ENCODE peak calls at places on chromosomes 11 and 22, in seven cellular contexts. W is K562, P is adrenal gland, N is spleen, G is IMR-90, D is esophagus muscularis mucosa, C is uterus. H is an unnamed sample.

GRCh38 chr11:66868726-66869291 is 11.9 kb downstream of the LRFN4 start:
- DNase-seq in W (peak), P (no peak), N (peak), G (no peak), D (no peak), C (no peak), H (no peak)

GRCh38 chr11:134120921-134121526 is 52.2 kb downstream of the JAM3 start:
- DNase-seq in W (no peak), P (no peak), N (no peak), G (peak), D (no peak), C (peak), H (peak)

GRCh38 chr11:132217856-132218255 is 847.4 kb downstream of the NTM start:
- DNase-seq in W (no peak), P (no peak), N (no peak), G (no peak), D (no peak), C (no peak), H (no peak)

GRCh38 chr22:43827926-43828710 is 16.0 kb upstream of the EFCAB6 start:
- DNase-seq in W (no peak), P (peak), N (no peak), G (no peak), D (no peak), C (no peak), H (no peak)

GRCh38 chr11:45250035-45250693 is 36.0 kb downstream of the SYT13 start:
- DNase-seq in W (no peak), P (no peak), N (no peak), G (no peak), D (no peak), C (no peak), H (no peak)

GRCh38 chr11:134499990-134500389 is 87.9 kb upstream of the B3GAT1 start:
- DNase-seq in W (no peak), P (no peak), N (peak), G (no peak), D (no peak), C (no peak), H (no peak)

GRCh38 chr22:32482708-32483107 is 8.1 kb downstream of the FBXO7 start:
- DNase-seq in W (peak), P (no peak), N (no peak), G (peak), D (no peak), C (no peak), H (no peak)

GRCh38 chr22:26079009-26079408 is 90.3 kb upstream of the SEZ6L start:
- DNase-seq in W (no peak), P (no peak), N (no peak), G (no peak), D (no peak), C (no peak), H (no peak)

GRCh38 chr11:94638902-94639373 is 71.8 kb downstream of the PIWIL4 start:
- DNase-seq in W (no peak), P (no peak), N (no peak), G (peak), D (peak), C (no peak), H (no peak)

GRCh38 chr22:42646569-42647525 is 2.3 kb downstream of the CYB5R3 start:
- DNase-seq in W (peak), P (peak), N (no peak), G (no peak), D (no peak), C (peak), H (peak)

GRCh38 chr22:44483878-44484277 is 14.2 kb downstream of the RTL6 start:
- DNase-seq in W (no peak), P (no peak), N (no peak), G (no peak), D (no peak), C (no peak), H (no peak)

GRCh38 chr22:50610581-50610980 is 10.0 kb downstream of the MAPK8IP2 start:
- DNase-seq in W (no peak), P (no peak), N (peak), G (no peak), D (no peak), C (no peak), H (no peak)

GRCh38 chr22:44088976-44089570 is 65.0 kb downstream of the PARVB start:
- DNase-seq in W (no peak), P (peak), N (no peak), G (peak), D (no peak), C (no peak), H (peak)

GRCh38 chr11:60971520-60971919 is at the start of gene CD6:
- DNase-seq in W (no peak), P (no peak), N (peak), G (no peak), D (no peak), C (no peak), H (no peak)

GRCh38 chr11:1225386-1226225 is 2.7 kb downstream of the MUC5B start:
- DNase-seq in W (no peak), P (peak), N (peak), G (no peak), D (no peak), C (no peak), H (peak)

GRCh38 chr11:1152316-1153104 is 5.2 kb upstream of the MUC5AC start:
- DNase-seq in W (peak), P (no peak), N (peak), G (peak), D (no peak), C (no peak), H (no peak)

GRCh38 chr11:61149624-61150615 is 11.3 kb downstream of the VPS37C start:
- DNase-seq in W (peak), P (no peak), N (peak), G (peak), D (no peak), C (no peak), H (no peak)

GRCh38 chr22:41908409-41909289 is 6.2 kb downstream of the SHISA8 start:
- DNase-seq in W (no peak), P (no peak), N (no peak), G (no peak), D (no peak), C (no peak), H (no peak)

GRCh38 chr11:35165416-35166368 is 26.7 kb downstream of the CD44 start:
- DNase-seq in W (no peak), P (no peak), N (peak), G (peak), D (no peak), C (no peak), H (no peak)

GRCh38 chr22:19687561-19688300 is 26.6 kb upstream of the SEPTIN5 start:
- DNase-seq in W (peak), P (no peak), N (peak), G (no peak), D (no peak), C (no peak), H (no peak)

GRCh38 chr11:36441610-36442208 is 68.4 kb downstream of the TRAF6 start:
- DNase-seq in W (no peak), P (no peak), N (no peak), G (no peak), D (no peak), C (no peak), H (no peak)

GRCh38 chr11:65965986-65966762 is 4.6 kb downstream of the SART1 start:
- DNase-seq in W (no peak), P (no peak), N (no peak), G (no peak), D (no peak), C (no peak), H (no peak)

GRCh38 chr11:63869171-63869591 is 30.3 kb downstream of the MARK2 start:
- DNase-seq in W (no peak), P (no peak), N (no peak), G (no peak), D (no peak), C (no peak), H (no peak)

GRCh38 chr11:115148691-115149090 is 355.5 kb downstream of the CADM1 start:
- DNase-seq in W (no peak), P (no peak), N (no peak), G (no peak), D (no peak), C (no peak), H (no peak)

GRCh38 chr11:128587415-128587814 is at the start of gene ETS1:
- DNase-seq in W (no peak), P (no peak), N (no peak), G (no peak), D (no peak), C (no peak), H (no peak)

GRCh38 chr11:68383976-68384501 is 71.6 kb downstream of the LRP5 start:
- DNase-seq in W (peak), P (peak), N (peak), G (peak), D (no peak), C (peak), H (peak)

GRCh38 chr11:16605440-16605970 is 132.9 kb upstream of the C11orf58 start:
- DNase-seq in W (peak), P (peak), N (peak), G (peak), D (no peak), C (no peak), H (peak)

GRCh38 chr22:46053563-46054090 is 76.7 kb upstream of the WNT7B start:
- DNase-seq in W (no peak), P (peak), N (peak), G (peak), D (no peak), C (peak), H (peak)

GRCh38 chr22:46052801-46053562 is 76.0 kb upstream of the WNT7B start:
- DNase-seq in W (no peak), P (peak), N (peak), G (no peak), D (no peak), C (peak), H (peak)

GRCh38 chr22:46054878-46055158 is 77.9 kb upstream of the WNT7B start:
- DNase-seq in W (no peak), P (peak), N (no peak), G (no peak), D (no peak), C (no peak), H (no peak)

GRCh38 chr22:46055176-46055850 is 78.4 kb upstream of the WNT7B start:
- DNase-seq in W (no peak), P (peak), N (peak), G (no peak), D (no peak), C (peak), H (no peak)

GRCh38 chr22:46054091-46054877 is 77.3 kb upstream of the WNT7B start:
- DNase-seq in W (peak), P (peak), N (peak), G (peak), D (no peak), C (peak), H (peak)
- TF ChIP-seq POLR2A in W (no peak), P (no peak), N (peak), G (no peak), D (no peak), C (peak), H (no peak)

GRCh38 chr11:75236062-75236461 is 4.5 kb upstream of the TPBGL start:
- DNase-seq in W (no peak), P (no peak), N (no peak), G (no peak), D (no peak), C (no peak), H (no peak)
- H3K4me3 ChIP-seq in W (no peak), P (no peak), N (no peak), G (no peak), D (no peak), C (no peak), H (no peak)

DNA sequence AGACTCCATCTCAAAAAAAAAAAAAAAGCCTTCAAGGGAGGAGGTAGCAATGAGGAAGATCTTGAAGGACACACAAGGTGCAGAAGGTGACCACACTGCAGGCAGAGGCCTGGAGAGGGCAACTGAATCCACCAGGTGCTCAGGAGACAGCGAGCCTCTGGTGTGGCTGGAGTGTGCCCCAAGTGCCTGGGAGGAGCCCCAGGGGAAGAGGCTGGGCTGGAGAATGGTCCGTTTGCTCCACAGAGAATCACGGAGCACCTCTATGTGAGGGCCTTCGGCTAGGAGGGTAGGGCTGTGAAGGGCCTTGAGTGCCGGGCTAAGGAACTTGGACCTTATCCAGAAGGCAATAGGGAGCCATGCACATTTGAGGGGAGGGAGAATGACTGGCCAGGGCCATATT is 50.3 kb downstream of the ARRB1 start:
- DNase-seq in W (no peak), P (no peak), N (no peak), G (no peak), D (no peak), C (no peak), H (peak)
- H3K27ac ChIP-seq in W (no peak), P (no peak), N (peak), G (no peak), D (peak), C (peak), H (peak)

GRCh38 chr22:39254789-39255298 is 10.1 kb upstream of the PDGFB start:
- DNase-seq in W (no peak), P (peak), N (no peak), G (peak), D (no peak), C (no peak), H (peak)
- TF ChIP-seq POLR2A in W (no peak), P (no peak), N (no peak), G (no peak), D (no peak), C (no peak), H (no peak)

DNA sequence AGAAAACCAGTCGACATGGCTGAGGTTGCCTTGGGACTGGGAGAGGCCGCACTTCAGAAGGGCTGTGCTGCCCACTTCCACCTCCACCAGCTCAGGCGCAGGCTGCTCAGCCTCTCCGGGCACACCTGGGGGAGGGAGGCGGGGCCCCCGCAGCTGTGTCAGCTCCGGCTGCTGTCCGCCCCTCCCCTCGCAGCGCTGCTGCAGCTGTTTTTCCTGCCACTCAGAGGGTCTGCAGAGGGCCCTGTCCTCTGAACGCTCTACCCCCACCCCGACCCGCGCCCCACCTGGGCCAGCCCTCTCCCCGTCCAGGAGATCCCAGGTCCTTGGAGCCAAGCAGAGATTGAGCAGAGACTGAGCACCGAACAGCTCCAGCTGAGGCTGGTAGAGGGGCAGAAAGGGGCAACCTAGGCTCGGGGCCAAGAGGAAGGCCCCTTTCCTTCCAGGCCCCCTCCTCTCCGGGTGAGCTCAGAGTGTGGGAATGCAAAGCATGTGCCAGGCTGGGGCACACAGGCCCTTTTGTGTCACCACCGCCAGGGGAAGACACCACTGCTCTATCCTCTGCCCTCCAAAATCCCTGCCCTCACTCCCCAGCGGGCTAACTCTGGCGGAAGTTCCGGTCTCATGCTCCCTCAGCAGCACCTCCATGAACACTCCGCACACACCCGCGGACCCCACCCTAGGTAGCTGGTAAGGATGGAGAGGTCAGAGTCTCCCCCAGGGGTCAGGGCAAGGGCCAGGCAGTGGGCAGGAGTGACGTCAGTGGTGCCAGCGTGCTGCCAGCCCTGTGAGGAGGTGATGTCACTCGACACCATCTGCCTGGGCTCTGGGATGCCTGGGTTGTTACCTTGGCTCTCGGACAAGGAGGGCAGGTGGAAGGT is 1.6 kb downstream of the MCAM start:
- DNase-seq in W (no peak), P (no peak), N (peak), G (no peak), D (no peak), C (peak), H (peak)
- H3K4me3 ChIP-seq in W (peak), P (no peak), N (peak), G (peak), D (peak), C (peak), H (peak)

GRCh38 chr22:46043339-46043738 is 66.4 kb upstream of the WNT7B start:
- DNase-seq in W (no peak), P (peak), N (peak), G (no peak), D (no peak), C (peak), H (peak)

GRCh38 chr22:46043816-46044717 is 67.1 kb upstream of the WNT7B start:
- DNase-seq in W (no peak), P (peak), N (peak), G (no peak), D (no peak), C (peak), H (no peak)

GRCh38 chr22:46041642-46042041 is 64.7 kb upstream of the WNT7B start:
- DNase-seq in W (no peak), P (peak), N (peak), G (no peak), D (no peak), C (no peak), H (no peak)

GRCh38 chr22:46040471-46041465 is 63.8 kb upstream of the WNT7B start:
- DNase-seq in W (no peak), P (peak), N (peak), G (no peak), D (no peak), C (peak), H (peak)

GRCh38 chr22:46042786-46043185 is 65.8 kb upstream of the WNT7B start:
- DNase-seq in W (no peak), P (peak), N (peak), G (peak), D (no peak), C (peak), H (no peak)
- H3K27ac ChIP-seq in W (no peak), P (no peak), N (peak), G (no peak), D (peak), C (peak), H (peak)